ENCODE peak calls at places on chromosomes 3 and 15, in seven cellular contexts. One of them, this sample, is unnamed.

GRCh38 chr3:14769531-14770325 is 49.0 kb upstream of the FGD5 start:
- DNase-seq in mesenchymal stem cell: no peak
- DNase-seq in neuronal stem cell: no peak
- DNase-seq in H1: peak
- DNase-seq in mesendoderm: no peak
- DNase-seq in IMR-90: no peak
- DNase-seq in H9: no peak
- DNase-seq in this sample: no peak

GRCh38 chr3:42698911-42699230 is 3.7 kb downstream of the HHATL start:
- DNase-seq in mesenchymal stem cell: no peak
- DNase-seq in H1: peak
- DNase-seq in H9: no peak
- DNase-seq in neuronal stem cell: no peak
- DNase-seq in IMR-90: no peak
- DNase-seq in mesendoderm: no peak
- DNase-seq in this sample: no peak

GRCh38 chr15:76235186-76235826 is 76.0 kb downstream of the ETFA start:
- DNase-seq in H1: no peak
- DNase-seq in mesenchymal stem cell: peak
- DNase-seq in neuronal stem cell: no peak
- DNase-seq in H9: no peak
- DNase-seq in mesendoderm: peak
- DNase-seq in IMR-90: peak
- DNase-seq in this sample: peak

GRCh38 chr3:187183210-187183862 is 13.9 kb upstream of the RTP1 start:
- DNase-seq in H9: peak
- DNase-seq in neuronal stem cell: no peak
- DNase-seq in mesenchymal stem cell: no peak
- DNase-seq in mesendoderm: no peak
- DNase-seq in IMR-90: no peak
- DNase-seq in H1: no peak
- DNase-seq in this sample: no peak

GRCh38 chr15:92883643-92884458 is 16.3 kb upstream of the CHD2 start:
- DNase-seq in mesendoderm: peak
- DNase-seq in IMR-90: peak
- DNase-seq in neuronal stem cell: no peak
- DNase-seq in H9: no peak
- DNase-seq in H1: no peak
- DNase-seq in mesenchymal stem cell: peak
- DNase-seq in this sample: peak

GRCh38 chr15:78438595-78439285 is 724 bp downstream of the IREB2 start:
- DNase-seq in neuronal stem cell: peak
- DNase-seq in mesenchymal stem cell: peak
- DNase-seq in mesendoderm: peak
- DNase-seq in H1: no peak
- DNase-seq in H9: no peak
- DNase-seq in IMR-90: no peak
- DNase-seq in this sample: no peak

GRCh38 chr3:15108082-15108545 is 9.2 kb upstream of the RBSN start:
- DNase-seq in mesendoderm: peak
- DNase-seq in IMR-90: peak
- DNase-seq in H1: peak
- DNase-seq in mesenchymal stem cell: peak
- DNase-seq in neuronal stem cell: peak
- DNase-seq in H9: peak
- DNase-seq in this sample: peak

GRCh38 chr15:77030928-77031375 is 36.0 kb downstream of the PSTPIP1 start:
- DNase-seq in neuronal stem cell: no peak
- DNase-seq in mesenchymal stem cell: no peak
- DNase-seq in mesendoderm: no peak
- DNase-seq in H9: peak
- DNase-seq in IMR-90: no peak
- DNase-seq in H1: peak
- DNase-seq in this sample: no peak

GRCh38 chr15:36803773-36804172 is 224.3 kb downstream of the CDIN1 start:
- DNase-seq in mesenchymal stem cell: no peak
- DNase-seq in H1: no peak
- DNase-seq in neuronal stem cell: no peak
- DNase-seq in IMR-90: no peak
- DNase-seq in mesendoderm: no peak
- DNase-seq in H9: no peak
- DNase-seq in this sample: peak

GRCh38 chr15:91168457-91168856 is 68.4 kb downstream of the SV2B start:
- DNase-seq in mesendoderm: no peak
- DNase-seq in mesenchymal stem cell: no peak
- DNase-seq in H1: no peak
- DNase-seq in neuronal stem cell: no peak
- DNase-seq in IMR-90: no peak
- DNase-seq in H9: no peak
- DNase-seq in this sample: no peak
- H4K8ac ChIP-seq in mesendoderm: no peak
- H4K8ac ChIP-seq in mesenchymal stem cell: no peak
- H4K8ac ChIP-seq in H1: no peak
- H4K8ac ChIP-seq in neuronal stem cell: no peak
- H4K8ac ChIP-seq in IMR-90: no peak
- H4K8ac ChIP-seq in H9: no peak
- H4K8ac ChIP-seq in this sample: no peak

DNA sequence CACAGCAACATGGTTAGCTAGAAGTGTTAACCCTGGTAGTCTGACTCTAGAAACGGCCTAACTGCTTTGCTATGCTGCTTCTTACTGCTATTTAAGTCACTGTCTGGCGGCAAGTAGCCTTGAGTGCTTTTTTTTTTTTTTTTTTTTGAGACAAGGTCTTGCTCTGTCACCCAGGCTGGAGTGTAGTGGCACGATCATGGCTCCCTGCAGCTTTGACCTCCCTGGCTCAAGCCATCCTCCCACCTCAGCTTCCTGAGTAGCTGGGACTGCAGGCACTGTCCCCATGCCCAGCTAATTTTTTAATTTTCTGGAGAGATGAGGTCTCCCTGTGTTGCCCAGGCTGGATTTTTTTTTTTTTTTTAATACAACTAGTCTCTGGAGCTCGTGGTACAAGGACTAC is 93.2 kb downstream of the ITPR1 start:
- DNase-seq in H9: no peak
- DNase-seq in neuronal stem cell: no peak
- DNase-seq in mesenchymal stem cell: no peak
- DNase-seq in IMR-90: no peak
- DNase-seq in H1: no peak
- DNase-seq in mesendoderm: no peak
- DNase-seq in this sample: no peak
- H4K8ac ChIP-seq in H9: no peak
- H4K8ac ChIP-seq in neuronal stem cell: no peak
- H4K8ac ChIP-seq in mesenchymal stem cell: no peak
- H4K8ac ChIP-seq in IMR-90: no peak
- H4K8ac ChIP-seq in H1: no peak
- H4K8ac ChIP-seq in mesendoderm: no peak
- H4K8ac ChIP-seq in this sample: no peak

GRCh38 chr3:128770387-128770786 is 44.4 kb downstream of the RAB7A start:
- DNase-seq in mesenchymal stem cell: no peak
- DNase-seq in mesendoderm: no peak
- DNase-seq in IMR-90: no peak
- DNase-seq in H1: no peak
- DNase-seq in H9: no peak
- DNase-seq in neuronal stem cell: no peak
- DNase-seq in this sample: peak
- H4K8ac ChIP-seq in mesenchymal stem cell: no peak
- H4K8ac ChIP-seq in mesendoderm: no peak
- H4K8ac ChIP-seq in IMR-90: no peak
- H4K8ac ChIP-seq in H1: no peak
- H4K8ac ChIP-seq in H9: no peak
- H4K8ac ChIP-seq in neuronal stem cell: no peak
- H4K8ac ChIP-seq in this sample: no peak

GRCh38 chr3:40793739-40794138 is 269.0 kb downstream of the ZNF621 start:
- DNase-seq in mesenchymal stem cell: no peak
- DNase-seq in IMR-90: no peak
- DNase-seq in H9: no peak
- DNase-seq in neuronal stem cell: no peak
- DNase-seq in mesendoderm: no peak
- DNase-seq in H1: no peak
- DNase-seq in this sample: no peak
- H4K8ac ChIP-seq in mesenchymal stem cell: no peak
- H4K8ac ChIP-seq in IMR-90: no peak
- H4K8ac ChIP-seq in H9: no peak
- H4K8ac ChIP-seq in neuronal stem cell: no peak
- H4K8ac ChIP-seq in mesendoderm: no peak
- H4K8ac ChIP-seq in H1: no peak
- H4K8ac ChIP-seq in this sample: no peak

GRCh38 chr3:12442654-12443501 is 41.4 kb upstream of the TSEN2 start:
- DNase-seq in H9: no peak
- DNase-seq in mesenchymal stem cell: no peak
- DNase-seq in neuronal stem cell: no peak
- DNase-seq in mesendoderm: no peak
- DNase-seq in IMR-90: peak
- DNase-seq in H1: no peak
- DNase-seq in this sample: peak
- H4K8ac ChIP-seq in H9: no peak
- H4K8ac ChIP-seq in mesenchymal stem cell: no peak
- H4K8ac ChIP-seq in neuronal stem cell: no peak
- H4K8ac ChIP-seq in mesendoderm: no peak
- H4K8ac ChIP-seq in IMR-90: no peak
- H4K8ac ChIP-seq in H1: no peak
- H4K8ac ChIP-seq in this sample: peak

DNA sequence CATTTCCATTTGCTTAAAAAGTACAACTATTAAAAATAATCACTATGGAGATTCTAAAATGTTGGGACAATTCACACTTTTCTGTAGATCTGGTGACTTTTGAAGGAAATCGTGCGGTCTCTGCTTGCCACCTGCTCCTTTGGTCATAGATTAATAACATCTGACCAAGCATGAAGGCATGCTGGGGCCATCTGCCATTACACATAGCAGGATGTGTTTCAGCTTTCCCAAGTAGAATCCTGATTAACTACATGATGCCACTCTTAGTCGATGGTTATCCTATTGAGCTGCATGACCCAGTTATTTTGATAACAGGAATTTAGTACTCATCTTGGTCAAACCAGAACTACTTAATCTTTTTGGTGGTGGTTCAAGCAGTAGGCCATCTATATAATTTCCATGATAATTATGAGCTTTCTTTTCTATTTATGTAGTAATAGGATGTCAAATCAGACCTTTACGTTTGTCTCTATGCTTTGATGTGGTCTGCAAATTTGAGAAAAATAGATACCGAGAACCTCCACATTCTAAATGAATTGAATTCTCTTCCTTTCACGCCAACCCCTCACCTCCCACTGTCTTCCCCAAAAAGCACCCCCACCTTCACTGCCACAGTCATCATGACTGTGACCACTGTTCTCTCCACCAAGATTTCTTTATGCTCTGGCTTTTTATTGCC is 158.1 kb downstream of the DIPK2A start:
- DNase-seq in H9: no peak
- DNase-seq in neuronal stem cell: no peak
- DNase-seq in IMR-90: no peak
- DNase-seq in mesenchymal stem cell: no peak
- DNase-seq in H1: no peak
- DNase-seq in mesendoderm: no peak
- DNase-seq in this sample: no peak
- H4K8ac ChIP-seq in H9: no peak
- H4K8ac ChIP-seq in neuronal stem cell: no peak
- H4K8ac ChIP-seq in IMR-90: no peak
- H4K8ac ChIP-seq in mesenchymal stem cell: no peak
- H4K8ac ChIP-seq in H1: no peak
- H4K8ac ChIP-seq in mesendoderm: no peak
- H4K8ac ChIP-seq in this sample: no peak

DNA sequence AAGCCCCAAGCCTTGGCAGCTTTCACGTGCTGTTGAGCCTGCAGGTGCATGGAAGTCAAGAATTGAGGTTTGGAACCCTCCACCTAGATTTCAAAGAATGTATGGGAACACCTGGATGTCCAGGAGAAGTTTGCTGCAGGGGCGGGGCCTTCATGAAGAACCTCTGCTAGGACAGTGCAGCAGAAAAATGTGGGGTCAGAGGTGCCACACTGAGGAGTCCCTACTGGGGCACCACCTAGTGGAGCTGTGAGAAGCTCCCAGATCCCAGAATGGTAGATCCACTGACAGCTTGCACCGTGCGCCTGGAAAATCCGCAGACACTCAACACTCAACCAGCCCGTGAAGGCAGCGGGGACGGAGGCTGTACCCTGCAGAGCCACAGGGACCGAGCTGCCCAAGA is 201.6 kb downstream of the OCA2 start:
- DNase-seq in neuronal stem cell: no peak
- DNase-seq in IMR-90: no peak
- DNase-seq in mesendoderm: no peak
- DNase-seq in H9: no peak
- DNase-seq in H1: no peak
- DNase-seq in mesenchymal stem cell: no peak
- DNase-seq in this sample: no peak
- H4K8ac ChIP-seq in neuronal stem cell: no peak
- H4K8ac ChIP-seq in IMR-90: no peak
- H4K8ac ChIP-seq in mesendoderm: no peak
- H4K8ac ChIP-seq in H9: no peak
- H4K8ac ChIP-seq in H1: no peak
- H4K8ac ChIP-seq in mesenchymal stem cell: no peak
- H4K8ac ChIP-seq in this sample: no peak

GRCh38 chr3:179652467-179653105 is at the start of gene USP13:
- DNase-seq in IMR-90: peak
- DNase-seq in mesendoderm: peak
- DNase-seq in H1: peak
- DNase-seq in mesenchymal stem cell: peak
- DNase-seq in H9: peak
- DNase-seq in neuronal stem cell: no peak
- DNase-seq in this sample: peak
- H4K8ac ChIP-seq in IMR-90: peak
- H4K8ac ChIP-seq in mesendoderm: peak
- H4K8ac ChIP-seq in H1: peak
- H4K8ac ChIP-seq in mesenchymal stem cell: peak
- H4K8ac ChIP-seq in H9: no peak
- H4K8ac ChIP-seq in neuronal stem cell: peak
- H4K8ac ChIP-seq in this sample: peak

GRCh38 chr3:73021301-73021700 is 24.7 kb downstream of the PPP4R2 start:
- DNase-seq in H1: no peak
- DNase-seq in IMR-90: no peak
- DNase-seq in mesenchymal stem cell: no peak
- DNase-seq in mesendoderm: no peak
- DNase-seq in H9: no peak
- DNase-seq in neuronal stem cell: no peak
- DNase-seq in this sample: no peak
- H4K8ac ChIP-seq in H1: no peak
- H4K8ac ChIP-seq in IMR-90: no peak
- H4K8ac ChIP-seq in mesenchymal stem cell: no peak
- H4K8ac ChIP-seq in mesendoderm: no peak
- H4K8ac ChIP-seq in H9: no peak
- H4K8ac ChIP-seq in neuronal stem cell: no peak
- H4K8ac ChIP-seq in this sample: no peak

GRCh38 chr3:66496731-66497130 is 4.1 kb downstream of the LRIG1 start:
- DNase-seq in mesenchymal stem cell: no peak
- DNase-seq in IMR-90: no peak
- DNase-seq in H1: no peak
- DNase-seq in neuronal stem cell: no peak
- DNase-seq in mesendoderm: no peak
- DNase-seq in H9: no peak
- DNase-seq in this sample: no peak
- H4K8ac ChIP-seq in mesenchymal stem cell: no peak
- H4K8ac ChIP-seq in IMR-90: no peak
- H4K8ac ChIP-seq in H1: no peak
- H4K8ac ChIP-seq in neuronal stem cell: no peak
- H4K8ac ChIP-seq in mesendoderm: no peak
- H4K8ac ChIP-seq in H9: no peak
- H4K8ac ChIP-seq in this sample: no peak

This sample was measured in trophoblast cell.